ENCODE peak calls at places on chromosomes 16 and 17, in five cellular contexts. K is bronchial epithelial cell, R is pancreas, S is fibroblast of villous mesenchyme, N is fibroblast of lung. M is an unnamed sample.

GRCh38 chr17:40791808-40792436 is 7.8 kb downstream of the KRT28 start:
- DNase-seq in K (peak), N (peak), R (no peak), S (peak), M (peak)

GRCh38 chr16:886802-887731 is 83.7 kb downstream of the LMF1 start:
- DNase-seq in K (no peak), N (no peak), R (no peak), S (no peak), M (no peak)

GRCh38 chr17:29996458-29996857 is 55.0 kb downstream of the EFCAB5 start:
- DNase-seq in S (no peak), K (no peak), R (no peak), N (no peak), M (no peak)

GRCh38 chr17:30605523-30605922 is 128.3 kb downstream of the GOSR1 start:
- DNase-seq in R (no peak), K (no peak), S (no peak), N (no peak), M (no peak)

GRCh38 chr17:77186141-77186604 is 45.4 kb downstream of the SEC14L1 start:
- DNase-seq in K (no peak), S (no peak), R (no peak), N (no peak), M (no peak)

GRCh38 chr17:32110596-32110995 is 31.7 kb upstream of the RHOT1 start:
- DNase-seq in S (no peak), R (no peak), N (no peak), K (no peak), M (no peak)

GRCh38 chr16:53836680-53837079 is 132.7 kb downstream of the FTO start:
- DNase-seq in N (no peak), K (no peak), S (no peak), R (no peak), M (no peak)

GRCh38 chr16:57277586-57277985 is 6.9 kb downstream of the PLLP start:
- DNase-seq in R (no peak), K (peak), S (peak), N (peak), M (peak)

GRCh38 chr17:7177210-7177953 is 1.8 kb downstream of the ASGR1 start:
- DNase-seq in N (peak), R (peak), K (peak), S (peak), M (peak)

GRCh38 chr17:39208893-39209292 is 8.8 kb downstream of the RPL19 start:
- DNase-seq in N (peak), K (no peak), R (no peak), S (peak), M (no peak)

GRCh38 chr17:33929181-33929724 is 325.8 kb upstream of the CCL2 start:
- DNase-seq in N (no peak), K (no peak), R (no peak), S (no peak), M (no peak)

GRCh38 chr17:17443173-17443572 is 33.6 kb upstream of the MED9 start:
- DNase-seq in R (no peak), S (peak), N (no peak), K (peak), M (no peak)

GRCh38 chr16:47873434-47873833 is 282.4 kb downstream of the ABCC12 start:
- DNase-seq in S (no peak), N (no peak), R (no peak), K (no peak), M (no peak)

GRCh38 chr17:80765241-80766022 is 220.8 kb downstream of the RPTOR start:
- DNase-seq in R (no peak), K (no peak), S (peak), N (no peak), M (no peak)

GRCh38 chr17:49361902-49362722 is at the start of gene ZNF652:
- DNase-seq in K (peak), S (peak), N (peak), R (peak), M (peak)

GRCh38 chr17:69858460-69858859 is 216.6 kb upstream of the KCNJ16 start:
- DNase-seq in K (no peak), S (peak), R (no peak), N (no peak), M (no peak)

GRCh38 chr16:879461-879861 is 78.9 kb upstream of the GNG13 start:
- DNase-seq in S (no peak), N (no peak), R (no peak), K (no peak), M (no peak)

GRCh38 chr17:30323262-30323894 is 10.5 kb downstream of the TMIGD1 start:
- DNase-seq in S (no peak), N (no peak), R (no peak), K (no peak), M (no peak)

GRCh38 chr17:83173180-83173996 is 94.0 kb downstream of the METRNL start:
- DNase-seq in K (no peak), R (peak), N (no peak), S (no peak), M (no peak)

GRCh38 chr16:79286646-79287423 is 313.7 kb downstream of the MAF start:
- DNase-seq in S (no peak), K (no peak), N (no peak), R (peak), M (no peak)

GRCh38 chr17:73546770-73547345 is 97.4 kb downstream of the SDK2 start:
- DNase-seq in R (peak), K (peak), N (no peak), S (peak), M (no peak)

GRCh38 chr16:15836074-15836473 is 20.8 kb downstream of the MYH11 start:
- DNase-seq in N (no peak), K (no peak), S (no peak), R (no peak), M (no peak)

GRCh38 chr16:50664270-50664669 is 16.8 kb downstream of the SNX20 start:
- DNase-seq in N (no peak), S (no peak), K (no peak), R (no peak), M (no peak)

GRCh38 chr16:50667497-50668367 is 13.4 kb downstream of the SNX20 start:
- DNase-seq in R (no peak), N (no peak), K (no peak), S (no peak), M (no peak)

GRCh38 chr16:50662306-50662940 is 18.7 kb downstream of the SNX20 start:
- DNase-seq in N (no peak), K (no peak), S (no peak), R (no peak), M (no peak)

GRCh38 chr16:50666658-50667496 is 14.2 kb downstream of the SNX20 start:
- DNase-seq in R (no peak), S (no peak), N (no peak), K (no peak), M (no peak)

DNA sequence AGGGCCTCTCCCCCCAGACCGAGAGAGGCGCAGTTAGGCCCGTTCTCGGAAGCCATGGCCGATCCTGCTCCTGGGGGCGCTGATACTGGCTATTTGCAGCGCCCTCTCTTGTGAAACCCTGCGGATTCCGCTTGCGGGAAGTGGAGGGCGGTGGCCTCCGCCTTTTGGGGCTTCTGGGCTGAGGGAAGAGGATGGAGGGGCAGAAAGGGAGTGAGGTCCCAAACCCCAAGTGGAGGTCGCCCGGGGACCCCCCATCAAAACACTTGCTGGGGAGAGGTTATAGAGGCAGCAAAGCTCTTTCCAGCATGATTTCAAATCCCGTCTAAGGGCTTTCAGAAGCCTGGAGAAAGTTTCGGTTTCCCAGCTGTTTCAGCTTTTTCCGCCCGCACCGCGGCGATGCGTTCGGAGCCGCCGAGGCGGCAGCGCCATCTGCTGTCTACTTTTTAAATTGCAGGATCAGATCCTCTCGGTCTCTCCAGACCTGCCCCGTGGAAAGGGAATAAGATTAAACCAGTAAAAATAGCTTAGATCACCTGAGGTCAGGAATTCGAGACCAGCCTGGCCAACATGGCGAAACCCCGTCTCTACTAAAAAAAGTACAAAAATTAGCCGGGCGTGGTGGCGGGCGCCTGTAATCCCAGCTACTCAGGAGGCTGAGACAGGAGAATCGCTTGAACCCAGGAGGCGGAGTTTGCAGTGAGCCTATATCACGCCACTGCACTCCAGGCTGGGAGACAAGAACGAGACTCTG is 15.8 kb downstream of the SNX20 start:
- DNase-seq in N (peak), S (peak), K (peak), R (peak), M (peak)
- H3K4me3 ChIP-seq in N (peak), S (peak), K (peak), R (peak), M (peak)

DNA sequence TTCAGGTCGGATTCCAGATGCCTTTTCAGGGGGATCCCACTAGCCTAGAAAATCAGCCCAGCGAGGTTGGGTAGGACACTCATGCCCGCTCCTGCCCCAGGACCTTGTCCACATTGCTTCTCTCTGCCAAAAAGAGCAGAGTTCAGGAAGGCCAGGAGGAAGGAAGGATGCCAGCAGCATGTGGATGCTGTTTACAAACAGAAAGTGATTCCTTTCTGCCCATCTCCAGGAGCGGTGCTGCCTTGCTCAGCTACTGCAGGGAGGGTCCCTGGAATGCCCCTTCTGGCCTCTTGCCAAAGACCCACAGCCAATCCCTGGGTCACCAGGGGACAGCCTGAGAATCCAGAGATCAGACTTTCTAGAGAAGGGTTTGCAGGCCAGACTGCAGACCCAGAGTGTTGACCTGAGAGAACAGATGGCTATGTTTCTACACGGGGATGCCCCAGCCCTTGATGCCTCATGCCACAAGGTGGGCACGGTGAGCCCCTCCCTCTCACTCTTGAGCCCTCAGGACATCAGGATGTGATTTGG is 32.3 kb upstream of the EMP2 start:
- DNase-seq in R (no peak), S (no peak), K (no peak), N (no peak), M (no peak)
- TF ChIP-seq CTCF in R (no peak), S (no peak), K (no peak), N (no peak), M (no peak)

GRCh38 chr17:55198690-55199370 is 65.9 kb upstream of the HLF start:
- DNase-seq in K (no peak), N (no peak), S (no peak), R (no peak), M (no peak)
- H3K4me3 ChIP-seq in K (no peak), N (no peak), S (no peak), R (no peak), M (no peak)

GRCh38 chr16:89079434-89079833 is 14.2 kb upstream of the ACSF3 start:
- DNase-seq in R (no peak), N (no peak), K (no peak), S (no peak), M (no peak)

GRCh38 chr16:89080251-89080853 is 13.3 kb upstream of the ACSF3 start:
- DNase-seq in R (no peak), N (no peak), K (no peak), S (no peak), M (no peak)

GRCh38 chr16:89076159-89076558 is 17.5 kb upstream of the ACSF3 start:
- DNase-seq in N (no peak), K (no peak), R (no peak), S (no peak), M (no peak)

GRCh38 chr16:89077076-89077475 is 16.6 kb upstream of the ACSF3 start:
- DNase-seq in S (no peak), K (no peak), N (no peak), R (no peak), M (no peak)

DNA sequence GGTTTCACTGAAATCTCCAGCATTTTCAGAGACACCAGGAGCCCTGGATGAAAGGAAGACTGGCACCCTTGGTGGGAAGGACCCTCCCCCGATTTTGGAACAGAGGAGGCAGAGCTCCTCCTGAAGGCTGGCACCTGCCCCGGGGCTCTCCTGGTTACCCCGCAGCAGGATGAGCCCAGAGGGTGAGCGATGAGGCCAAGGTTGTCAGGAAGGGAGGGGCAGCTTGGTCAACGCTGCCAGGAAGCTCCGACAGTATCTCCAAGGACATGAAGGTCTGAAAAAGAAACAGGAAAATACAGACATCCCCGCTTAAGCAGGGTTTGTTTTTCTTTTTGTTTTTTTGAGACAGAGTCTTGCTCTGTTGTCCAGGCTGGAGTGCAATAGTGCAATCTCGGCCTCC is 15.5 kb upstream of the ACSF3 start:
- DNase-seq in S (no peak), N (no peak), R (no peak), K (no peak), M (no peak)
- TF ChIP-seq CTCF in S (no peak), N (no peak), R (no peak), K (no peak), M (no peak)

GRCh38 chr17:68207651-68208253 is 40.1 kb upstream of the AMZ2 start:
- DNase-seq in K (no peak), N (no peak), S (no peak), R (no peak), M (no peak)

GRCh38 chr17:68204736-68205135 is 43.1 kb upstream of the AMZ2 start:
- DNase-seq in S (no peak), R (no peak), N (no peak), K (no peak), M (no peak)

GRCh38 chr17:68205251-68205807 is 42.5 kb upstream of the AMZ2 start:
- DNase-seq in R (peak), K (peak), S (peak), N (peak), M (peak)

GRCh38 chr17:68210570-68210969 is 37.3 kb upstream of the AMZ2 start:
- DNase-seq in N (no peak), K (no peak), S (no peak), R (no peak), M (no peak)
- H3K4me3 ChIP-seq in N (no peak), K (no peak), S (no peak), R (no peak), M (no peak)

GRCh38 chr16:72021043-72021442 is 12.5 kb downstream of the DHODH start:
- DNase-seq in S (no peak), K (no peak), R (no peak), N (no peak), M (no peak)
- TF ChIP-seq CTCF in S (peak), K (peak), R (no peak), N (no peak), M (peak)

GRCh38 chr16:86572041-86572521 is 5.5 kb downstream of the FOXC2 start:
- DNase-seq in K (no peak), S (no peak), R (no peak), N (no peak), M (no peak)

GRCh38 chr16:86574646-86575045 is 3.7 kb upstream of the FOXL1 start:
- DNase-seq in S (no peak), K (no peak), R (no peak), N (no peak), M (no peak)

GRCh38 chr16:86572616-86573015 is 5.7 kb upstream of the FOXL1 start:
- DNase-seq in K (no peak), R (no peak), S (no peak), N (no peak), M (no peak)

GRCh38 chr16:86573646-86574508 is 4.5 kb upstream of the FOXL1 start:
- DNase-seq in N (no peak), S (no peak), R (no peak), K (no peak), M (no peak)

GRCh38 chr16:86573215-86573614 is 5.1 kb upstream of the FOXL1 start:
- DNase-seq in R (no peak), N (no peak), K (no peak), S (no peak), M (no peak)
- H3K4me3 ChIP-seq in R (no peak), N (no peak), K (no peak), S (no peak), M (no peak)

DNA sequence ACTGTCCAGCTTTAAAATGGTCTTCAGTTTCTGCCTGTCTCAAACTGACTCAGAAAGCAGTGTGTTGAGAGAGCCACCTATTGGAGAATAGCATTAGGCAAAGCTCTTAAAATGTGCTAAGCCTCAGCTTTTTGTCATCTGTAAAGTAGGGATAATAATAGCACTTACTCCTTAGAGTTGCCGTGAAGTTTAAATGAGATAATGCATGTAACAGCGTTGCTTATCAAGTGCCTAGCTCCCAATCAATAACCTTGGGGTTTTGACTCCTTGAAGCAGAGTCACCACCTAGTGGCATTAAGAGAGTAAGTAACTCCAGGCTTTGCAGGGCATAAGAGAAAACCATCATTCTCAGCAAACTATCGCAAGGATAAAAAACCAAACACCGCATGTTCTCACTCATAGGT is 163.3 kb downstream of the HS3ST2 start:
- DNase-seq in N (no peak), S (peak), R (no peak), K (peak), M (peak)
- TF ChIP-seq CTCF in N (peak), S (peak), R (no peak), K (peak), M (no peak)

GRCh38 chr17:61474235-61474927 is 22.2 kb downstream of the TBX4 start:
- DNase-seq in N (peak), K (peak), R (no peak), S (peak), M (peak)
- H3K4me3 ChIP-seq in N (no peak), K (no peak), R (no peak), S (no peak), M (no peak)

M was measured in fibroblast of the aortic adventitia.